ENCODE peak calls at places on chromosomes 3 and 15, in six cellular contexts. Y is uterus, R is A549, E is Peyer's patch, T is astrocyte, H is mammary epithelial cell. D is an unnamed sample.

GRCh38 chr3:117873236-117873635 is 1161.4 kb downstream of the IGSF11 start:
- DNase-seq in T (no peak), Y (peak; percentile 23), R (no peak), E (no peak), H (no peak), D (no peak)

GRCh38 chr15:39580630-39581500 is at the start of gene THBS1:
- DNase-seq in E (peak; percentile 89), H (peak; percentile 96), T (peak; percentile 83), Y (peak; percentile 94), R (peak; percentile 84), D (peak; percentile 89)

GRCh38 chr15:66498501-66499386 is 1.2 kb upstream of the SNAPC5 start:
- DNase-seq in E (no peak), Y (no peak), H (no peak), T (peak; percentile 6), R (peak; percentile 53), D (no peak)

GRCh38 chr3:108388136-108389132 is 92.1 kb downstream of the HHLA2 start:
- DNase-seq in Y (no peak), R (no peak), H (no peak), T (peak; percentile 64), E (no peak), D (no peak)

GRCh38 chr3:193744048-193744821 is 151.2 kb downstream of the OPA1 start:
- DNase-seq in H (no peak), E (no peak), T (peak; percentile 13), R (peak; percentile 63), Y (no peak), D (no peak)

GRCh38 chr15:81002254-81003022 is 1.7 kb downstream of the TLNRD1 start:
- DNase-seq in T (no peak), R (peak; percentile 33), H (no peak), Y (no peak), E (no peak), D (no peak)

GRCh38 chr3:74789111-74789510 is 174.7 kb upstream of the CNTN3 start:
- DNase-seq in Y (no peak), R (peak; percentile 24), H (peak; percentile 83), E (no peak), T (no peak), D (peak; percentile 77)

GRCh38 chr3:7876741-7877297 is 624.8 kb upstream of the LMCD1 start:
- DNase-seq in T (peak; percentile 50), R (no peak), Y (no peak), H (no peak), E (no peak), D (peak; percentile 28)

GRCh38 chr3:104629038-104629437 is 737.7 kb upstream of the ALCAM start:
- DNase-seq in E (no peak), Y (no peak), T (peak; percentile 86), R (no peak), H (peak; percentile 61), D (peak; percentile 78)

GRCh38 chr3:21638488-21638887 is 112.5 kb downstream of the ZNF385D start:
- DNase-seq in R (no peak), H (no peak), T (no peak), E (no peak), Y (no peak), D (no peak)

GRCh38 chr3:152688313-152688712 is 146.6 kb upstream of the P2RY1 start:
- DNase-seq in Y (no peak), R (peak; percentile 2), H (peak; percentile 48), E (no peak), T (no peak), D (no peak)

GRCh38 chr15:59180946-59181345 is 25.7 kb upstream of the LDHAL6B start:
- DNase-seq in Y (no peak), H (no peak), T (peak; percentile 57), R (no peak), E (peak; percentile 26), D (no peak)

GRCh38 chr15:59160880-59161593 is 45.6 kb upstream of the LDHAL6B start:
- DNase-seq in H (no peak), R (peak; percentile 59), E (peak; percentile 45), Y (no peak), T (no peak), D (no peak)

GRCh38 chr15:59819047-59819446 is 129.9 kb upstream of the BNIP2 start:
- DNase-seq in H (no peak), Y (no peak), T (no peak), R (no peak), E (no peak), D (no peak)

GRCh38 chr3:183161552-183162345 is 785 bp downstream of the LAMP3 start:
- DNase-seq in E (peak; percentile 61), R (no peak), H (no peak), Y (no peak), T (no peak), D (peak; percentile 36)

GRCh38 chr3:172125963-172126403 is 86.6 kb downstream of the FNDC3B start:
- DNase-seq in H (no peak), Y (peak; percentile 66), R (no peak), E (peak; percentile 70), T (peak; percentile 72), D (no peak)
- H3K4me1 ChIP-seq in H (peaks cover 18% of the 10 kb centered on the region), Y (peaks cover 29% of the 10 kb centered on the region), R (peaks cover 65% of the 10 kb centered on the region), E (no peaks in the 10 kb centered on the region), T (peaks cover 54% of the 10 kb centered on the region), D (peaks cover 20% of the 10 kb centered on the region)

DNA sequence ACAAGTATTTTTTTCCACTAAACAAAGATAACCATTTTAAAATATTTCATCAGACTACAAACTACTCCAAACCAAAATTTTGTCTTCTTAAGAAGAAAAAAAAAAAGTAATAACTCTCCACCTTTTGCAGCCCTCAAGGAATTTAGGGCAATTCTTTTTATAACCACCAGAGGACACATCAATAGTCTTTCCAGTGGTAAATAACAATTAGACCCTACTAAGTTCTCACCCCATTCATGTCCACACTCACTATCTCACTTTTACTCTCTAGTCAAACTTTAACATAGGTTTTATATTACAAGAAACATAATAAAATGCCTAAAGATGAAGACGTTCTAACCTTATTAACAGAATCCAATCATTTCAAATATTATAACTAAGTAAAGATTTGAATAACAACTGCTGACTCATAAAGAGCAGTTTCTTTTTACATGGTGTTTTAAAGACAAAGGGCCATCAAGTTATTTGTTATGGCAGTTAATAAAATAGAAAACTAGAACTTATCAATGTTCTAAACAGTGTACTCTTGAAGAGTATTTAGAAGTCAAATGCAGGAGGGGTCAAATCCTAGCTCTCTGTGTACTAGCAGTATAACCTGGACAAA is 33.0 kb downstream of the CCDC39 start:
- DNase-seq in R (peak; percentile 2), Y (no peak), H (no peak), T (peak; percentile 1), E (no peak), D (peak; percentile 13)
- TF ChIP-seq CTCF in R (no peak), Y (no peak), H (peak; percentile 42), T (peak; percentile 12), E (no peak), D (peak; percentile 45)

GRCh38 chr3:49529567-49529966 is 24.7 kb upstream of the BSN start:
- DNase-seq in H (no peak), E (no peak), T (no peak), R (no peak), Y (no peak), D (no peak)

GRCh38 chr3:49518441-49518840 is 35.8 kb upstream of the BSN start:
- DNase-seq in E (no peak), T (no peak), Y (no peak), R (no peak), H (no peak), D (no peak)

GRCh38 chr3:49519266-49519665 is 35.0 kb upstream of the BSN start:
- DNase-seq in Y (no peak), E (no peak), R (no peak), H (peak; percentile 19), T (no peak), D (no peak)

GRCh38 chr3:49519916-49520385 is 34.3 kb upstream of the BSN start:
- DNase-seq in R (no peak), E (no peak), T (no peak), Y (no peak), H (no peak), D (no peak)

GRCh38 chr3:49523756-49524747 is 30.2 kb upstream of the BSN start:
- DNase-seq in R (no peak), E (no peak), H (peak; percentile 79), Y (no peak), T (no peak), D (peak; percentile 56)
- H3K27ac ChIP-seq in R (no peak overlapping the region), E (no peak overlapping the region), H (peak overlapping the region; percentile 33), Y (no peak overlapping the region), T (no peak overlapping the region), D (peak overlapping the region; percentile 53)

GRCh38 chr3:186642014-186642413 is 1.8 kb downstream of the FETUB start:
- DNase-seq in Y (no peak), T (no peak), E (no peak), R (no peak), H (no peak), D (no peak)

GRCh38 chr3:186646106-186646505 is 5.9 kb downstream of the FETUB start:
- DNase-seq in R (no peak), E (no peak), Y (no peak), H (no peak), T (no peak), D (no peak)

GRCh38 chr3:186644683-186645082 is 4.5 kb downstream of the FETUB start:
- DNase-seq in H (peak; percentile 85), R (no peak), E (no peak), T (no peak), Y (no peak), D (peak; percentile 40)

GRCh38 chr3:186640929-186641328 is 730 bp downstream of the FETUB start:
- DNase-seq in Y (no peak), T (no peak), R (no peak), E (no peak), H (no peak), D (no peak)

DNA sequence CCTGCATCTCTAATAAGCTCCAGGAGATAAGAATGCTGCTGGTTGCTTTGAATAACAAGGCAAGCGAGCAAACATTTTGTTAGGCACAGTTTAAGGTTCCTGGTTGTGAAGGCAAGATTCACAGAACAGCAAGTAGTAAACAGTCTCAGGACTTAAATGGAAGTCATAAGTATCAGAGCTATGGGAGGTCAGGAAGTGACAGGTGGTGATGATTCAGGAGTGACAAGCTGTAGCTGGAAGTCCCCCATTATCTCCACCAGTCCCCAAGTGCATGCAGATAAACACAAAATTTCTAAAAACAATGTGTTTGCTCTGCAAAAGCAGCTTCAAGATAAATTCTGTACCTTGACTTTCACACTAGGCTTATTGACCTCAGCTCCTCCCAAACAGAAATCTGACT is 3.3 kb downstream of the FETUB start:
- DNase-seq in T (no peak), Y (no peak), E (no peak), H (peak; percentile 35), R (no peak), D (peak; percentile 13)
- H3K4me1 ChIP-seq in T (peaks cover 6% of the 10 kb centered on the region), Y (no peaks in the 10 kb centered on the region), E (no peaks in the 10 kb centered on the region), H (peaks cover 59% of the 10 kb centered on the region), R (peaks cover 13% of the 10 kb centered on the region), D (peaks cover 26% of the 10 kb centered on the region)

GRCh38 chr3:45544719-45545296 is 49.7 kb upstream of the LIMD1 start:
- DNase-seq in Y (no peak), H (no peak), E (no peak), R (no peak), T (no peak), D (no peak)
- TF ChIP-seq CTCF in Y (no peak), H (no peak), E (no peak), R (no peak), T (no peak), D (no peak)

GRCh38 chr15:99108993-99109392 is 4.1 kb downstream of the SYNM start:
- DNase-seq in H (no peak), R (no peak), E (no peak), Y (no peak), T (no peak), D (no peak)
- H3K27ac ChIP-seq in H (no peak overlapping the region), R (no peak overlapping the region), E (no peak overlapping the region), Y (peak overlapping the region; percentile 15), T (no peak overlapping the region), D (no peak overlapping the region)

DNA sequence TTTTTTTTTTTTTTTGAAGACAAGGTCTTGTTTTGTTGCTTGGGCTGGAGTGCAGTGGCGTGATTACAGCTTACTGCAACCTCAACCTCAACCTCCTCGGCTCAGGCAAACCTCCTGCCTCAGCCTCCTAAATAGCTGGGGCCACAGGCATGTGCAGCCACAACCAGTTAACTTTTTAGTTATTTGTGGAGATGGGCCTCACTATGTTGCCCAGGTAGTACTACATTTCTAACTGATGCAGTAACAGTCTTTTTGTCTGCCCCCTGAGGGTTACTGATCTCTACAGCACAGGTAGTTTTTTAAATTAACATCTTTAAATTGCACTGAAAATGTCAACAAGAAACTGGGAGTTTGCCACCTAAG is 3.4 kb upstream of the LMLN start:
- DNase-seq in Y (no peak), E (no peak), T (no peak), R (no peak), H (no peak), D (no peak)
- H3K4me1 ChIP-seq in Y (peaks cover 7% of the 10 kb centered on the region), E (peaks cover 10% of the 10 kb centered on the region), T (peaks cover 56% of the 10 kb centered on the region), R (peaks cover 31% of the 10 kb centered on the region), H (peaks cover 33% of the 10 kb centered on the region), D (no peaks in the 10 kb centered on the region)

D was measured in foreskin keratinocyte.